ENCODE peak calls at places on chromosome 1, in five cellular contexts. D is NCI-H1436, C is bronchial epithelial cell, E is glutamatergic neuron, K is iris pigment epithelial cell. S is an unnamed sample.

GRCh38 chr1:227785812-227786608 is 29.5 kb upstream of the PRSS38 start:
- DNase-seq in C (no peak), D (no peak), K (no peak), E (no peak), S (no peak)

GRCh38 chr1:113758631-113759340 is 500 bp downstream of the PHTF1 start:
- DNase-seq in C (peak; percentile 28), K (peak; percentile 40), E (peak; percentile 95), D (peak; percentile 66), S (peak; percentile 22)

GRCh38 chr1:45679123-45679522 is 7.2 kb downstream of the GPBP1L1 start:
- DNase-seq in C (no peak), D (no peak), K (peak; percentile 17), E (no peak), S (no peak)

GRCh38 chr1:99818063-99818699 is 32.0 kb upstream of the AGL start:
- DNase-seq in D (no peak), K (peak; percentile 47), C (peak; percentile 22), E (no peak), S (no peak)

GRCh38 chr1:25611843-25612242 is 4.7 kb upstream of the MAN1C1 start:
- DNase-seq in D (no peak), C (no peak), E (no peak), K (no peak), S (no peak)

GRCh38 chr1:160360227-160360695 is 6.6 kb upstream of the NHLH1 start:
- DNase-seq in D (no peak), C (no peak), K (no peak), E (no peak), S (no peak)

GRCh38 chr1:117608213-117608612 is 2.4 kb downstream of the TENT5C start:
- DNase-seq in C (no peak), K (no peak), D (no peak), E (no peak), S (no peak)

GRCh38 chr1:225535280-225535679 is 107.4 kb upstream of the LBR start:
- DNase-seq in D (no peak), K (no peak), E (no peak), C (no peak), S (no peak)

GRCh38 chr1:242813490-242814091 is 289.1 kb upstream of the PLD5 start:
- DNase-seq in C (no peak), K (no peak), D (no peak), E (no peak), S (no peak)

GRCh38 chr1:171663854-171664550 is 11.5 kb upstream of the MYOC start:
- DNase-seq in D (no peak), E (no peak), K (no peak), C (no peak), S (no peak)

GRCh38 chr1:244161111-244161510 is 110.0 kb downstream of the ZBTB18 start:
- DNase-seq in K (no peak), D (no peak), E (no peak), C (no peak), S (no peak)

GRCh38 chr1:70966018-70966638 is 81.5 kb downstream of the PTGER3 start:
- DNase-seq in C (peak; percentile 15), K (peak; percentile 15), E (no peak), D (no peak), S (no peak)

GRCh38 chr1:47687618-47687940 is 249.7 kb downstream of the FOXD2 start:
- DNase-seq in C (no peak), E (no peak), D (no peak), K (no peak), S (no peak)

S was measured in NCI-H2107.